ENCODE peak calls at places on chromosomes 13 and 19, in six cellular contexts. M, B, P, T, W and S are unnamed samples.

GRCh38 chr19:3699741-3700241 is 477 bp downstream of the PIP5K1C start:
- DNase-seq in B (no peak), M (no peak), W (no peak), P (no peak), T (no peak), S (no peak)

GRCh38 chr13:113736258-113736731 is 22.7 kb upstream of the TMEM255B start:
- DNase-seq in P (no peak), T (no peak), B (no peak), M (no peak), W (no peak), S (no peak)

GRCh38 chr19:17109962-17110598 is 34.5 kb downstream of the MYO9B start:
- DNase-seq in M (no peak), W (no peak), T (no peak), P (no peak), B (no peak), S (no peak)

GRCh38 chr13:30338331-30338851 is 31.0 kb upstream of the KATNAL1 start:
- DNase-seq in B (no peak), T (no peak), W (no peak), P (no peak), M (peak), S (peak)

GRCh38 chr19:41278478-41278877 is 14.3 kb downstream of the HNRNPUL1 start:
- DNase-seq in M (no peak), W (no peak), P (no peak), T (no peak), B (no peak), S (no peak)

GRCh38 chr19:7850975-7851622 is 21.1 kb downstream of the EVI5L start:
- DNase-seq in M (no peak), P (no peak), W (no peak), T (no peak), B (no peak), S (no peak)

GRCh38 chr13:112688560-112689497 is 1.0 kb upstream of the ATP11A start:
- DNase-seq in B (no peak), P (peak), W (peak), M (no peak), T (peak), S (no peak)

GRCh38 chr19:8526345-8527062 is 12.5 kb upstream of the ZNF414 start:
- DNase-seq in M (peak), T (peak), W (peak), P (peak), B (peak), S (peak)

GRCh38 chr13:27868639-27869435 is 51.0 kb upstream of the PDX1 start:
- DNase-seq in T (peak), B (no peak), P (no peak), M (peak), W (peak), S (peak)

GRCh38 chr19:49844138-49844740 is 6.7 kb upstream of the PTOV1 start:
- DNase-seq in M (no peak), B (no peak), P (no peak), W (no peak), T (no peak), S (peak)

GRCh38 chr13:113658836-113659235 is 838 bp upstream of the ATP4B start:
- DNase-seq in W (no peak), B (no peak), M (no peak), P (no peak), T (no peak), S (no peak)

GRCh38 chr19:49011194-49011593 is 5.7 kb downstream of the LHB start:
- DNase-seq in M (no peak), B (no peak), T (no peak), P (no peak), W (no peak), S (no peak)

GRCh38 chr19:44581288-44581687 is 32.1 kb upstream of the IGSF23 start:
- DNase-seq in T (no peak), B (no peak), M (no peak), P (no peak), W (no peak), S (no peak)

GRCh38 chr19:43527860-43528622 is 1.0 kb upstream of the ETHE1 start:
- DNase-seq in W (peak), M (no peak), B (no peak), T (no peak), P (no peak), S (peak)

GRCh38 chr13:108575430-108575829 is 54.0 kb upstream of the MYO16 start:
- DNase-seq in P (no peak), M (no peak), W (no peak), B (no peak), T (no peak), S (no peak)

GRCh38 chr13:84961023-84961422 is 838.2 kb downstream of the SLITRK6 start:
- DNase-seq in W (no peak), P (no peak), M (no peak), T (no peak), B (no peak), S (no peak)

GRCh38 chr19:48043675-48044258 is at the start of gene CABP5:
- DNase-seq in T (no peak), M (no peak), W (no peak), B (no peak), P (no peak), S (no peak)

GRCh38 chr13:97225533-97225932 is 3.4 kb downstream of the MBNL2 start:
- DNase-seq in P (no peak), W (no peak), T (no peak), M (no peak), B (no peak), S (no peak)

GRCh38 chr19:57850553-57851017 is 926 bp downstream of the ZNF587 start:
- DNase-seq in M (peak), T (peak), P (peak), W (peak), B (peak), S (peak)

GRCh38 chr13:49953560-49953959 is 17.4 kb upstream of the SPRYD7 start:
- DNase-seq in T (no peak), B (no peak), W (no peak), P (no peak), M (no peak), S (peak)

GRCh38 chr19:12564016-12564664 is 12.9 kb upstream of the ZNF564 start:
- DNase-seq in T (peak), B (peak), M (peak), P (peak), W (peak), S (peak)

GRCh38 chr13:95707442-95708389 is 30.8 kb downstream of the DNAJC3 start:
- DNase-seq in M (no peak), B (no peak), T (no peak), W (no peak), P (no peak), S (no peak)

GRCh38 chr13:86830046-86830445 is 841.1 kb upstream of the SLITRK5 start:
- DNase-seq in W (no peak), P (no peak), B (no peak), T (no peak), M (no peak), S (no peak)

GRCh38 chr13:26872444-26873173 is 112.0 kb upstream of the GPR12 start:
- DNase-seq in T (peak), P (peak), M (peak), B (peak), W (peak), S (peak)

GRCh38 chr19:42255766-42256750 is 1.1 kb upstream of the ERF start:
- DNase-seq in W (peak), M (peak), P (no peak), T (peak), B (peak), S (peak)

GRCh38 chr13:107079423-107080099 is 511.6 kb upstream of the ARGLU1 start:
- DNase-seq in W (no peak), M (no peak), T (no peak), B (no peak), P (no peak), S (no peak)

GRCh38 chr13:79937311-79938243 is 403.3 kb downstream of the SPRY2 start:
- DNase-seq in M (no peak), B (no peak), T (no peak), W (no peak), P (no peak), S (no peak)

GRCh38 chr13:46801831-46802230 is 4.9 kb upstream of the ESD start:
- DNase-seq in W (no peak), T (no peak), B (no peak), M (peak), P (no peak), S (no peak)

GRCh38 chr13:36549771-36550170 is 117.5 kb downstream of the CCNA1 start:
- DNase-seq in T (no peak), M (no peak), B (peak), P (no peak), W (no peak), S (no peak)

GRCh38 chr13:111121421-111121820 is 6.3 kb downstream of the ARHGEF7 start:
- DNase-seq in T (no peak), W (no peak), P (peak), B (no peak), M (no peak), S (no peak)

GRCh38 chr13:30792257-30793000 is 57.1 kb downstream of the ALOX5AP start:
- DNase-seq in B (peak), M (peak), T (peak), W (peak), P (no peak), S (peak)

GRCh38 chr19:54905908-54906511 is at the start of gene NCR1:
- DNase-seq in B (no peak), M (no peak), T (no peak), P (no peak), W (no peak), S (peak)

GRCh38 chr13:110874508-110874960 is 40.3 kb downstream of the ANKRD10 start:
- DNase-seq in M (peak), P (peak), B (peak), W (peak), T (peak), S (peak)

GRCh38 chr19:49533551-49534488 is 6.0 kb downstream of the RCN3 start:
- DNase-seq in P (peak), W (peak), M (peak), B (peak), T (peak), S (peak)

GRCh38 chr19:48249502-48250014 is 6.2 kb downstream of the CARD8 start:
- DNase-seq in W (peak), T (no peak), B (no peak), P (no peak), M (no peak), S (peak)

GRCh38 chr13:31965361-31966066 is 66.1 kb upstream of the FRY start:
- DNase-seq in M (peak), T (no peak), B (no peak), P (no peak), W (peak), S (no peak)

GRCh38 chr13:94312511-94313191 is 166.8 kb downstream of the DCT start:
- DNase-seq in T (peak), M (no peak), W (peak), B (peak), P (no peak), S (no peak)

GRCh38 chr13:24502567-24503375 is 9.8 kb downstream of the PARP4 start:
- DNase-seq in W (peak), B (peak), M (peak), P (no peak), T (peak), S (peak)

GRCh38 chr19:17339088-17339741 is 1.9 kb downstream of the GTPBP3 start:
- DNase-seq in W (no peak), P (peak), B (no peak), M (no peak), T (peak), S (no peak)

GRCh38 chr19:54158812-54159351 is 639 bp downstream of the LENG1 start:
- DNase-seq in T (no peak), P (no peak), M (peak), W (peak), B (no peak), S (no peak)

GRCh38 chr19:19871932-19872331 is 6.2 kb downstream of the ZNF253 start:
- DNase-seq in B (no peak), P (no peak), T (no peak), M (no peak), W (no peak), S (no peak)

GRCh38 chr19:19865750-19866598 is at the start of gene ZNF253:
- DNase-seq in W (peak), B (peak), P (peak), M (peak), T (peak), S (peak)

GRCh38 chr19:19860756-19861390 is 4.8 kb upstream of the ZNF253 start:
- DNase-seq in T (peak), W (no peak), M (no peak), B (peak), P (peak), S (peak)

GRCh38 chr19:19866599-19867248 is 1.0 kb downstream of the ZNF253 start:
- DNase-seq in B (peak), M (no peak), W (peak), P (peak), T (peak), S (peak)
- H3K18ac ChIP-seq in B (no peak), M (peak), W (no peak), P (no peak), T (peak), S (peak)

GRCh38 chr19:19388568-19389555 is 16.6 kb upstream of the GATAD2A start:
- DNase-seq in M (no peak), P (no peak), W (no peak), B (no peak), T (peak), S (no peak)
- H3K9ac ChIP-seq in M (no peak), P (no peak), W (peak), B (no peak), T (peak), S (peak)

DNA sequence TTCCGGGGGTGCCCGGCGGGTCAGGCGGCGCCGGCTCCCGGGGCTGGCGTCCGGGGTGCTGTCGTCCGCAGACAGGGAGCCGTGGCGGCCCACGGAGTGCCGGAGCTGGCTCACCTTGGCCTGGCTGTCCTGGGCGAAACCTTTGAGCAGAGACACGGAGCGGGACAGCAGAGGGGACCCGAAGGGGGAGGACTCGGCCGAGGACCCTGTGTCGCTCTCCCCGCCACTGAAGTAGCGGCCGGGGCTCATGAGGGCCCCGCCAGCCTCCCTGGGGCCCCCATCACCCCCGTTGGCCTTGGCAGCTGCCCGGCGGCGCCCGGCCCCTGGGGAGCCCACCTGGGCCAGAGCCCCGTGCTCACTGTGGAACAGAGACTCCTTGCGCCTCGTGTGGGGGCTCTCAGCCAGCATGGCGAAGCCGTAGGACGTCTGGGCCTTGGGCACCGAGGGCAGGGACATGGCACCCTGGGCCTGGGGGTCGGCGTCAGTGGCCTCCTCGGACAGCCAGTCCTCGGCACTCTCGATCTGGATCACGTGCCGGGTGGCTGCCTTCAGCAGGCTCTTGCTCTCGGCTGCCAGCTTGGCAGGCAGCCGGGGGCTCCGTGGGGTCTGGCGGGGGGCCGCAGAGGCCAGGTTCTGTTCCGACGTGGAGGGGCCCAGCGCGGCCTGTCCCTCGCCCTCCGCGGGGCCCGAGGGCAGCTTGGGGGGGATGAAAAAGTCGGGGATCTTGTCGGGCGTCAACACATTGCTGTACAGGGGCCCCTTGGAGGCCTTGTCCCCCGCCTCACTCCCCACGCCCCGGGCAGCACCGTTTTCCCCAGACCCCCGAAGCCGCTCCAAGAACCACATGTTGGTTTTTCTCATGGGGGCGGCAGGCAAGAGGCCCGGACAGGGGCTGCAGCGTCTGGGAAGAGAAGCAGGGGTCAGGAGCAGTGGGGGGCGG is 1.2 kb downstream of the C2CD4C start:
- DNase-seq in P (peak), B (no peak), M (no peak), T (no peak), W (no peak), S (no peak)
- H3K4me3 ChIP-seq in P (peak), B (peak), M (no peak), T (no peak), W (no peak), S (no peak)

GRCh38 chr19:35000647-35001501 is 751 bp downstream of the GRAMD1A start:
- DNase-seq in M (peak), W (peak), T (peak), P (no peak), B (no peak), S (peak)

GRCh38 chr19:35002037-35002535 is 2.0 kb downstream of the GRAMD1A start:
- DNase-seq in B (no peak), W (no peak), T (no peak), M (no peak), P (no peak), S (no peak)

GRCh38 chr19:35000338-35000646 is 169 bp downstream of the GRAMD1A start:
- DNase-seq in T (no peak), W (no peak), M (no peak), P (no peak), B (no peak), S (no peak)

GRCh38 chr19:34998777-34999497 is 1.2 kb upstream of the GRAMD1A start:
- DNase-seq in M (no peak), P (peak), W (no peak), B (no peak), T (no peak), S (no peak)

GRCh38 chr19:34999498-35000337 is at the start of gene GRAMD1A:
- DNase-seq in W (peak), T (peak), M (peak), B (peak), P (peak), S (peak)
- H3K18ac ChIP-seq in W (peak), T (peak), M (peak), B (peak), P (peak), S (peak)

DNA sequence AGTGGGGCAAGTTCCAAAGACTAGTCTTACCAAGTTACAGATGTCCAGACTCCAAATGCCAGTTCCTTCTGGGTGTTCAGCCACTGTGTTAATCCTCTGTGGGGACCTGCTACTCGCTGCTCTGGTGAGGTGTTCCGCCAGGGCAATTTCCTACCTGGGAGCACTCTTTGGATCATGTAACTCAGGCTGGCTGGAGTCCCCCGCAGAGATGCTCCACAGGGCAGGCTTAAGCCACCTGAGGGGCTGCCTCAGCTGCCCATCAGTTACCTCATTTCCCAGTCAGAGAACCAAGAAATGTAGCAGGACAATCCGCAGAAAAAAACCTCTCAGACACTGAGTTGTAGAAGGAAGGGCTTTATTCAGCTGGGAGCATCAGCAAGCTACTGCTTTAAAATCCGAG is 133.8 kb downstream of the ZNF737 start:
- DNase-seq in W (no peak), B (no peak), T (no peak), P (no peak), M (no peak), S (no peak)
- H3K9ac ChIP-seq in W (no peak), B (no peak), T (no peak), P (no peak), M (no peak), S (no peak)

GRCh38 chr19:14149509-14149994 is 13.2 kb upstream of the ASF1B start:
- DNase-seq in M (no peak), T (no peak), B (no peak), P (no peak), W (no peak), S (no peak)
- H3K4me3 ChIP-seq in M (no peak), T (no peak), B (no peak), P (no peak), W (no peak), S (no peak)

GRCh38 chr13:19863323-19864017 is at the start of gene ZMYM5:
- DNase-seq in T (peak), P (peak), M (peak), W (peak), B (peak), S (peak)
- H3K18ac ChIP-seq in T (peak), P (peak), M (peak), W (peak), B (peak), S (peak)

DNA sequence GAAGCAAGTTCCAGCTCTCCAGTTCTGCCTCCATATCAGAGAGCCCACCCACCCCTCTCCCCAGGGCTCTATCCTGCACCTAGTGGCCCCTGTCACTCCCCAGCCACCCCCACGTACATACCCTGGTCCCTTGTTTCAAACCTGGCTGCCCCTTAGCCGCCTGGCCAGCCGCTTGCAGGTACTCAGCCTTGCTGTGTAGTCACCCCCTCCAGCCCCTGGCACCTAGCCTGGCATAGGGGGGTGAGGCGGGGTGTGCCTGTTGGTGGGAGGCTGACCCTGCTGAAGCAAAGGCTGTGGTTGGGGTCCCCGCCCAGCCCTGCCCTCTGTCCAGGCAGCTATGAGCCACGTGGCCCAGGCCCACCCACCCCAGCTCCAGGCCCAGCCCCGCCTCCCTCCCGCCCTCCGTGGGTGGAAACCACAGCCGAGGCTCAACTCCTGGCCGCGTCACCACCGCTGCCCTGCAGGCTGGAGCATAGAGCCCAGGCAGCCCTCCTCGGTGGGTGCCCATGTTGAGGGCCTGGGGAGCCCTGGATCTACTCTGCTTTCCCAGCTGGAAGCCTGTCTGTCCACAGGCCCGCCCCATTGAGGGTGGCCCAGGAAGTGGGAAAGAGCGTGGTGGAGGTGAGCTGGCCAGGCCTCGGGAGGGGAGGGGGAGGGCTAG is 30.8 kb downstream of the PAK4 start:
- DNase-seq in P (no peak), W (no peak), B (no peak), T (no peak), M (peak), S (no peak)
- H3K9ac ChIP-seq in P (no peak), W (peak), B (no peak), T (no peak), M (no peak), S (no peak)

GRCh38 chr19:6066661-6067646 is 43.3 kb downstream of the RFX2 start:
- DNase-seq in T (peak), B (peak), W (peak), M (peak), P (peak), S (peak)
- H3K4me3 ChIP-seq in T (no peak), B (no peak), W (no peak), M (no peak), P (no peak), S (no peak)